ENCODE peak calls at places on chromosome 4, in eight cellular contexts. V is kidney epithelial cell; X is CD8-positive, alpha-beta T cell; G is cardiac muscle cell; P is retinal pigment epithelial cell; R is stomach; H is AG09309; E is coronary artery. I is an unnamed sample.

GRCh38 chr4:95835672-95836071 is 4.2 kb upstream of the PDHA2 start:
- DNase-seq in H (no peak), V (no peak), E (no peak), X (no peak), P (no peak), R (no peak), G (peak), I (no peak)

GRCh38 chr4:47210828-47211227 is 179.5 kb downstream of the GABRB1 start:
- DNase-seq in H (no peak), P (no peak), E (no peak), V (no peak), R (no peak), X (no peak), G (no peak), I (no peak)

GRCh38 chr4:99763635-99764101 is 53.0 kb upstream of the DAPP1 start:
- DNase-seq in X (no peak), P (peak), G (peak), V (peak), R (no peak), E (no peak), H (peak), I (peak)

GRCh38 chr4:86737244-86737643 is 111.9 kb downstream of the SLC10A6 start:
- DNase-seq in R (no peak), E (no peak), V (no peak), H (no peak), G (no peak), X (no peak), P (peak), I (no peak)

GRCh38 chr4:74095886-74096264 is 3.1 kb downstream of the CXCL2 start:
- DNase-seq in R (no peak), G (no peak), V (no peak), H (no peak), E (no peak), P (no peak), X (no peak), I (no peak)

GRCh38 chr4:153114771-153115321 is 89.4 kb upstream of the TRIM2 start:
- DNase-seq in P (peak), R (peak), X (peak), H (peak), G (peak), V (no peak), E (no peak), I (peak)

GRCh38 chr4:90152024-90152423 is 24.8 kb downstream of the CCSER1 start:
- DNase-seq in E (no peak), R (no peak), H (no peak), P (no peak), G (no peak), X (no peak), V (no peak), I (no peak)

GRCh38 chr4:24881508-24882071 is 31.3 kb downstream of the CCDC149 start:
- DNase-seq in G (no peak), P (no peak), X (no peak), H (no peak), R (no peak), E (no peak), V (no peak), I (no peak)

GRCh38 chr4:183011213-183011907 is 87.7 kb upstream of the WWC2 start:
- DNase-seq in G (no peak), V (no peak), E (no peak), R (no peak), H (no peak), X (no peak), P (no peak), I (peak)

GRCh38 chr4:13331827-13332226 is 152.3 kb downstream of the RAB28 start:
- DNase-seq in H (no peak), P (no peak), V (no peak), X (no peak), R (no peak), E (no peak), G (no peak), I (no peak)

GRCh38 chr4:11463707-11464106 is 35.0 kb upstream of the HS3ST1 start:
- DNase-seq in P (no peak), X (no peak), E (no peak), V (no peak), H (no peak), G (no peak), R (no peak), I (no peak)

GRCh38 chr4:137124278-137124932 is 407.9 kb downstream of the PCDH18 start:
- DNase-seq in P (peak), G (peak), R (no peak), E (no peak), V (peak), X (no peak), H (peak), I (peak)

GRCh38 chr4:129145222-129145730 is 49.3 kb downstream of the C4orf33 start:
- DNase-seq in X (no peak), G (no peak), R (no peak), E (no peak), P (no peak), V (no peak), H (no peak), I (no peak)

GRCh38 chr4:173475751-173476150 is 54.3 kb downstream of the HAND2 start:
- DNase-seq in G (no peak), E (no peak), X (no peak), H (no peak), P (no peak), V (no peak), R (no peak), I (no peak)

GRCh38 chr4:183242291-183242690 is 77.8 kb downstream of the CLDN22 start:
- DNase-seq in X (no peak), H (no peak), G (peak), E (no peak), V (no peak), R (no peak), P (no peak), I (no peak)

GRCh38 chr4:140326395-140326993 is 47.0 kb upstream of the SCOC start:
- DNase-seq in X (no peak), V (no peak), E (no peak), G (peak), R (no peak), H (no peak), P (no peak), I (peak)

GRCh38 chr4:624705-625590 is at the start of gene PDE6B:
- DNase-seq in H (no peak), V (peak), G (no peak), E (no peak), X (no peak), P (peak), R (no peak), I (no peak)

GRCh38 chr4:101977096-101977495 is 186.6 kb downstream of the BANK1 start:
- DNase-seq in R (no peak), V (peak), G (peak), E (no peak), X (no peak), P (peak), H (peak), I (peak)

GRCh38 chr4:61254406-61254805 is 54.3 kb downstream of the ADGRL3 start:
- DNase-seq in P (no peak), G (no peak), H (no peak), E (no peak), V (no peak), X (no peak), R (no peak), I (no peak)

GRCh38 chr4:138374947-138375346 is 132.8 kb upstream of the SLC7A11 start:
- DNase-seq in X (no peak), G (no peak), R (no peak), H (no peak), P (no peak), E (no peak), V (no peak), I (no peak)

DNA sequence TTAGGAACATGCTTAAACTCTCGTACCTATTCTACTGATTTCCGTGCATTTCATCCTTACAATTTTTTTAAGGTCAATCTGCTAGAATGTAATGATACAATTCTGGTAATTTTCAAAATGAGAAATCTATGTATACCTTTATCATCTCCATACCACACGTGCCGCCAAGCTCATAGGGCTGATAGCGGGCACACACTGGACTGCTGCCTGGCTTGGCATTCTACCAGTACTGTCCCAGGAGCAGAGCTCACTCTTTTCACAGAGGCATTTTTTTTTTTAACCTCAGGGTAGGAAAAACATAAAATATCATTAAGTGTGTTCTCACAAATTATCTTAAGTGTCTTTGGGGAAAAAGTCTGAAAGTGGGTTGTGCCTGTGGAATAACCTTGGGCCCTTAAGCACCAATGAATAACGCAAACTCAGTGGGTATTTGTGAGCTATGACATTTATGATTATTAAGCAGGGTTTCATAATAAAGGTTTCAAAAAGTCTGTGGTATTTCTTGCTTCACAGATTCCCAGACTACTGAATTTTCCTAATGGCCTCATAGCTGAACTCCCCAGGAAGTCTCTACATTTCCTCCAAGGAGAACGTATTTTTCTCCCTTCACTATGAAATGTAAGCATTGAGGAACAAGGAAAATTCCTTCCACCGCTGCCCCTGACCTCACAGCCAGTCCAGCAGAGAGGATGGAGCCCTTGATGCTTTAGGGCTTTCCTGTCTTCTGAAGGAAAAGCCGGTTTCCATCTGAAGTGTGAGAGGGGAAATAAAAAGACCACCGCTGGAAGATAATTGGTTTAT is 125.2 kb downstream of the ELOVL6 start:
- DNase-seq in P (no peak), E (no peak), G (peak), H (no peak), X (no peak), R (peak), V (no peak), I (peak)
- TF ChIP-seq CTCF in P (no peak), E (no peak), G (no peak), H (no peak), X (no peak), R (no peak), V (no peak), I (no peak)

GRCh38 chr4:52202251-52202779 is 151.2 kb downstream of the SPATA18 start:
- DNase-seq in V (no peak), E (no peak), G (no peak), X (no peak), P (no peak), H (no peak), R (no peak), I (no peak)

GRCh38 chr4:52202931-52203330 is 151.8 kb downstream of the SPATA18 start:
- DNase-seq in R (no peak), X (no peak), V (no peak), P (no peak), G (no peak), H (no peak), E (no peak), I (no peak)

GRCh38 chr4:52200339-52200725 is 149.2 kb downstream of the SPATA18 start:
- DNase-seq in H (no peak), E (no peak), R (no peak), V (no peak), G (no peak), X (no peak), P (no peak), I (no peak)

GRCh38 chr4:52203351-52203750 is 152.2 kb downstream of the SPATA18 start:
- DNase-seq in V (no peak), H (no peak), R (no peak), E (no peak), P (no peak), G (no peak), X (no peak), I (no peak)

GRCh38 chr4:52201705-52202104 is 150.6 kb downstream of the SPATA18 start:
- DNase-seq in P (no peak), G (no peak), V (no peak), R (no peak), E (no peak), X (no peak), H (no peak), I (no peak)
- H3K4me3 ChIP-seq in P (no peak), G (no peak), V (no peak), R (no peak), E (no peak), X (no peak), H (no peak), I (no peak)

GRCh38 chr4:120611092-120611491 is 311.4 kb downstream of the PRDM5 start:
- DNase-seq in V (no peak), X (no peak), H (no peak), P (no peak), G (no peak), E (no peak), R (no peak), I (no peak)
- TF ChIP-seq CTCF in V (no peak), X (no peak), H (no peak), P (no peak), G (no peak), E (no peak), R (no peak), I (no peak)

GRCh38 chr4:2462992-2463762 is 5.7 kb upstream of the RNF4 start:
- DNase-seq in X (no peak), H (no peak), R (no peak), E (no peak), G (peak), P (no peak), V (no peak), I (no peak)
- H3K4me3 ChIP-seq in X (peak), H (peak), R (peak), E (peak), G (peak), P (peak), V (peak), I (peak)

DNA sequence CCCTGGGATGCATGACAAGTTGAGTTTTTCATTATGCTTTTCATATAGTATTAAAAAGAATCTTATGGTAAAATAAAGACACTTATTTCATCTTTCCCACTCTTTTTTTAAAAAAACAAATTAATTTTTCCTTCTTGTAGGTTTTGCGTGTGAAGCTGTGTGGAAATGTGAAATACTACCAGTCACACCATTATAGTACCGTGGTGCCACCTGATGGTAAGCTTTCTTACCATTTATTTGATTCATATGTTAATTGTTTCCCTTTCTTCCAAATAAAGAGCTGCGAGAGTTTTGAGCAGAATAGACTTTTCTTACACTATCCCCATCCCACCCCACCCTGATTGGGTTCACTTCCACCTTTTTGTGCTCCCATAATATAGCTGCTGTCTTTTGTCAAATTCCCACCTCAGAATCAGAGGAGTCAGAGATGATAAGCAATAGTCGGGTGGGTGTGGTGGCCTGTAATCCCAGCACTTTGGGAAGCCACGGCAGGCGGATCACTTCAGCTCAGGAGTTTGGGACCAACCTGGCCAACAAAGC is 44.3 kb downstream of the CASP6 start:
- DNase-seq in V (no peak), P (no peak), G (peak), H (no peak), R (no peak), X (peak), E (no peak), I (peak)
- TF ChIP-seq CTCF in V (no peak), P (no peak), G (no peak), H (no peak), R (no peak), X (no peak), E (no peak), I (peak)

DNA sequence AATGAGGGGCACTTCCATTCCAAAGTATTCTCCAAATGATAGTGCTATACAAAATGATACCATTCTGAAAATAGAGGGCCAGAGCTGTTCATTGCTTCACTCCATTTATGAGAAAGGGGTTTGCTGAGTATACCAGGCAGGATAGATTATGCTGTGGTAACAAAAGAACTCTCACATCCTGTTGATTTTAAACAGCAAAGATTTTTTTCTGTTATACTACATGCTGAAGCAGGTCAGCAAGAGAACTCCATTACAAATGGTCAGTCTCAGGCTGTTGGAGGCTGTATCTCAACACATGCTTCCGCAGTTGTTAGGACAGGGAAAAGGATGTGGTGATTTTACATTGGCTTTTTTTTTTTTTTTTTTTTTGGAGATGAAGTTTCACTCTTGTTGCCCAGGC is 13.7 kb upstream of the KLHL5 start:
- DNase-seq in R (no peak), E (no peak), H (no peak), G (peak), X (no peak), V (no peak), P (no peak), I (peak)
- H3K4me3 ChIP-seq in R (no peak), E (no peak), H (no peak), G (no peak), X (no peak), V (no peak), P (no peak), I (no peak)

GRCh38 chr4:118957683-118958082 is 69.0 kb downstream of the SYNPO2 start:
- DNase-seq in X (no peak), P (no peak), H (no peak), V (no peak), R (no peak), E (no peak), G (peak), I (peak)
- TF ChIP-seq CTCF in X (no peak), P (no peak), H (no peak), V (no peak), R (no peak), E (no peak), G (no peak), I (no peak)

GRCh38 chr4:120520761-120521160 is 401.8 kb downstream of the PRDM5 start:
- DNase-seq in E (no peak), P (no peak), H (no peak), V (no peak), X (no peak), G (no peak), R (no peak), I (no peak)

DNA sequence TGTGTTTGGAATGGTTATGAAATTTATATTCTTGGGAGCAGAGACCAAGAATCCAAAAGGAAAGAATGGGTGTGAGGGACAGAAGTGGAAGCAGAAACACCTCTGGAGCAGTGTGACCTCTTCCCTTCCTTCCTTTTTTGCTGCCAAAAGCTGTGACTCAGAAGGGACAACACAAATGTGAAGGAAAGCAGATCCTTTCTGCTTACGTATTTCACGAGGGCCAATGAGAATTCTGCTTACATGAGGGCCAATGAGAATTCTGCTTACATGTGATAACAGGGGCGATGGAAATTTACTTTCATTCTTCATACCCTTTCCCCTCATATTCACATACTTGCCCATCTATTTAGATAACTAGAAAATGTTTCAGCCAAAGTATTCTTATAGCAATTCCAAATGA is 404.6 kb downstream of the PRDM5 start:
- DNase-seq in H (peak), E (no peak), R (no peak), P (no peak), G (peak), V (peak), X (no peak), I (peak)
- H3K4me3 ChIP-seq in H (no peak), E (peak), R (no peak), P (no peak), G (no peak), V (no peak), X (no peak), I (peak)

DNA sequence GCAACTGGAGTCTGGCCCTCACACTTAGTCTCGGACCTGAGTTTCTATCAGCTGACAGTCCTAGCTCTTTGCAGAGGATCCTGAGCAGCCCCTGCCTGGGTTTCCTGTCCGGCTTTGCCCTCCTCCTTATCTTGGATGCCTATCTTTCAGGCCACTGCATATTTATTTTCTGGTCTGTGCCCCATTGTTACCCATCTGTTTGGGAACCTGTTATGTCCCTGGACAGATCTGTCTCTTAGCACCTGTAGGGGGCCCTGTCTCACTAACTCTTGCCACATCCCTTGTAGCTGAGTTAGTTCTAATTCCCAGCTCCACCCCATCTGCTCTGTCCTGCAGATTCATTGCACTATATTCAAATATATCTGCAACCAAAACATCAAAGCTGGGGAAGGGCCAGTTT is 514.9 kb upstream of the LCORL start:
- DNase-seq in R (no peak), G (no peak), V (no peak), H (no peak), E (no peak), P (no peak), X (no peak), I (no peak)
- TF ChIP-seq CTCF in R (no peak), G (no peak), V (peak), H (no peak), E (no peak), P (no peak), X (no peak), I (no peak)

GRCh38 chr4:117357422-117357821 is 272.0 kb upstream of the TRAM1L1 start:
- DNase-seq in G (no peak), V (no peak), E (no peak), H (no peak), P (no peak), R (no peak), X (no peak), I (no peak)
- H3K4me3 ChIP-seq in G (no peak), V (no peak), E (no peak), H (no peak), P (no peak), R (no peak), X (no peak), I (no peak)